ENCODE peak calls at places on chromosomes 16 and 17, in six cellular contexts. H is esophagus squamous epithelium, X is HCT116, O is H1, Q is ovary, N is heart left ventricle. E is an unnamed sample. For H3K9me3, the result is how much of the 10 kb centered on the place peaks cover.

GRCh38 chr17:31387438-31387837 is 4.0 kb upstream of the RAB11FIP4 start:
- DNase-seq in H (no peak), X (no peak), O (no peak), Q (no peak), N (no peak), E (no peak)

GRCh38 chr17:65020284-65020683 is 36.3 kb downstream of the GNA13 start:
- DNase-seq in H (no peak), X (no peak), O (no peak), Q (no peak), N (no peak), E (no peak)

GRCh38 chr17:65243838-65244237 is 106.7 kb downstream of the RGS9 start:
- DNase-seq in H (no peak), X (peak), O (no peak), Q (no peak), N (no peak), E (no peak)

GRCh38 chr17:73798111-73798748 is 154.0 kb upstream of the SDK2 start:
- DNase-seq in H (no peak), X (no peak), O (no peak), Q (no peak), N (no peak), E (no peak)

GRCh38 chr16:52408197-52408845 is 138.6 kb downstream of the TOX3 start:
- DNase-seq in H (no peak), X (no peak), O (no peak), Q (no peak), N (no peak), E (no peak)

GRCh38 chr17:40915199-40915661 is 22.2 kb downstream of the KRT23 start:
- DNase-seq in H (no peak), X (peak), O (no peak), Q (no peak), N (no peak), E (no peak)

GRCh38 chr16:19555938-19556778 is 655 bp downstream of the VPS35L start:
- DNase-seq in H (no peak), X (peak), O (peak), Q (no peak), N (no peak), E (no peak)

GRCh38 chr17:27379863-27380533 is 76.2 kb upstream of the KSR1 start:
- DNase-seq in H (no peak), X (no peak), O (no peak), Q (peak), N (peak), E (peak)

GRCh38 chr16:14961405-14962186 is 13.2 kb upstream of the PDXDC1 start:
- DNase-seq in H (no peak), X (no peak), O (no peak), Q (no peak), N (no peak), E (no peak)

GRCh38 chr17:62794666-62794971 is 13.5 kb downstream of the MARCHF10 start:
- DNase-seq in H (no peak), X (no peak), O (no peak), Q (no peak), N (no peak), E (no peak)

GRCh38 chr17:57262557-57262956 is 6.2 kb downstream of the MSI2 start:
- DNase-seq in H (no peak), X (no peak), O (no peak), Q (no peak), N (no peak), E (no peak)

DNA sequence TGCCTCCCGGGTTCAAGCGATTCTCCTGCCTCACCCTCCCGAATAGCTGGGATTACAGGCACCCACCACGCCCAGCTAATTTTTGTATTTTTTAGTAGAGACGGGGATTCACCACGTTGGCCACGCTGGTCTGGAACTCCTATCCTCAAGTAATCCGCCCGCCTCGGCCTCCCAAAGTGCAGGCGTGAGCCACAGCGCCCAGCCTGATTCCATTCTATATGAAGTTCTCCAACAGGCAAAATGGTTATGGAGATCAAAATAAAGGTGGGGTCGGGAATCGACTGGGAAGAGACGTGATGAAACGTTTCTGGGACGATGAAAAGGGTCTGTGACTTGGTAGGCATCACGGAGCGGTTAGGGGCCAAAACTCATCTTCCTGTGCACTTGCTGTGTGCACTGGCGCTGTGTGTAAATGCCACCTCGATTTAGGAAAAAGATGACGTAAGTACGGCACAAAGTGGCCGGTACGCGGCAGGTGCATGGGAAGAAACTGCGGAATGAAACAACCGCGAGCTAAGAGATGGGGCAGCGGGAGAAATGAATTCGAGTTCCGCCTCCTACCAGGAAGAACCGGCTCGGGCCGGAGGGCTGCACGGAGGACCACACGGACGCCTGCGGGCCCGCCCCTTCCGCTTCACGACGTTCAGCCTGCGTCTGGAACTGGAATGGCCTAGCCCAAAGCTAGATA is 1.6 kb downstream of the TP53 start:
- DNase-seq in H (peak), X (peak), O (no peak), Q (peak), N (peak), E (peak)
- TF ChIP-seq POLR2A in H (peak), X (no peak), O (peak), Q (peak), N (peak), E (peak)

GRCh38 chr17:9810100-9810949 is 11.6 kb downstream of the GSG1L2 start:
- DNase-seq in H (no peak), X (no peak), O (no peak), Q (no peak), N (no peak), E (no peak)

GRCh38 chr17:9814337-9814945 is 7.4 kb downstream of the GSG1L2 start:
- DNase-seq in H (no peak), X (no peak), O (no peak), Q (no peak), N (no peak), E (no peak)

GRCh38 chr17:9811086-9811485 is 10.8 kb downstream of the GSG1L2 start:
- DNase-seq in H (no peak), X (no peak), O (no peak), Q (no peak), N (no peak), E (no peak)

GRCh38 chr17:9811537-9811936 is 10.3 kb downstream of the GSG1L2 start:
- DNase-seq in H (no peak), X (no peak), O (no peak), Q (no peak), N (no peak), E (no peak)

GRCh38 chr17:9813166-9813565 is 8.7 kb downstream of the GSG1L2 start:
- DNase-seq in H (no peak), X (no peak), O (no peak), Q (no peak), N (no peak), E (no peak)
- H3K9me3 ChIP-seq in H (under half), X (under half), O (under half), Q (under half), N (under half), E (under half)

DNA sequence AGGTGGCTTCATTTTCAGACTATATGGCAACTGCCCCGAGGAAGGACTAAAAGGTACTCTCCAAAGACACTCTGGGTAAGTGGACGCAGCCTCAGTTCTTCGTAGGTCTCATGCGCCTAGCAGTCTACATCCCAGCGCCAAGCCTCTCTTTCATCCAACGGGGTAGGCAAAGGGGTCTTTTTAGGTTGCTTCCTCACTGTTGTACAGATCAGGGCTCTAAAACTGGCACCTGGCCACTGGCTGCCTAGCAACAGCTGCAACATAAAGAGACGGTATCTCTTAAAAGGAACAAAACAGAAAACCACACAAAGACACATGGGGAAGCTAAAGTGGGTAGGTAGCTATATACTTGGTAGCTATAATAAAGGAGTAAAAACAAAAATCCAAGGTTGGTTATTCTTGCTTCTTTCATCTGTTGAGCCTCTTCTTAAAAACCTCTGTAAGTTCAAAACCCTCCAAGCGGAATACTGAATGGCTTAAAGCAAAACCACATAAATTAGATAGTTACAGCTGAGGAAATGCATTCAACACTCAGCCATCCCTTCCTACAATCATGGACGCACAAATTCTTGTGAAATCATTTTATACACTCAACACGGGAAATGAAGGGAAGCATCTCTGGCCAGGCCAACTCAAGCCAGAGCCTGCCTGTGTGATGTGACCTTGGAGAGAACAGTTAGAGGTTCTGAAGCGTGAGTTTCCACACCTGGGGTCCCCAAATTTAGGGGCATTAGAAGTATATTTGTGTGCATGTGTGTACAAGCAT is 22.7 kb downstream of the CYTH1 start:
- DNase-seq in H (no peak), X (no peak), O (no peak), Q (peak), N (peak), E (no peak)
- H3K4me3 ChIP-seq in H (no peak), X (no peak), O (no peak), Q (no peak), N (no peak), E (no peak)

GRCh38 chr17:4710693-4711634 is 532 bp downstream of the ARRB2 start:
- DNase-seq in H (no peak), X (no peak), O (no peak), Q (no peak), N (peak), E (no peak)
- TF ChIP-seq POLR2A in H (peak), X (peak), O (no peak), Q (no peak), N (no peak), E (no peak)

GRCh38 chr16:34743115-34743514 is 1283.7 kb downstream of the TP53TG3F start:
- DNase-seq in H (no peak), X (no peak), O (no peak), Q (no peak), N (no peak), E (no peak)
- H3K9me3 ChIP-seq in H (half or more), X (under half), O (under half), Q (under half), N (under half), E (half or more)

GRCh38 chr17:77425791-77426641 is 285.2 kb downstream of the SEC14L1 start:
- DNase-seq in H (no peak), X (no peak), O (no peak), Q (peak), N (peak), E (no peak)
- H3K4me3 ChIP-seq in H (no peak), X (no peak), O (no peak), Q (no peak), N (no peak), E (no peak)

GRCh38 chr16:58026139-58026704 is 668 bp downstream of the MMP15 start:
- DNase-seq in H (no peak), X (no peak), O (no peak), Q (peak), N (peak), E (no peak)

GRCh38 chr16:58024673-58025350 is 742 bp upstream of the MMP15 start:
- DNase-seq in H (no peak), X (peak), O (no peak), Q (no peak), N (peak), E (no peak)

GRCh38 chr16:58024347-58024672 is 1.2 kb upstream of the MMP15 start:
- DNase-seq in H (no peak), X (no peak), O (no peak), Q (no peak), N (no peak), E (no peak)

GRCh38 chr16:58026705-58027340 is 1.3 kb downstream of the MMP15 start:
- DNase-seq in H (no peak), X (no peak), O (no peak), Q (no peak), N (no peak), E (no peak)

DNA sequence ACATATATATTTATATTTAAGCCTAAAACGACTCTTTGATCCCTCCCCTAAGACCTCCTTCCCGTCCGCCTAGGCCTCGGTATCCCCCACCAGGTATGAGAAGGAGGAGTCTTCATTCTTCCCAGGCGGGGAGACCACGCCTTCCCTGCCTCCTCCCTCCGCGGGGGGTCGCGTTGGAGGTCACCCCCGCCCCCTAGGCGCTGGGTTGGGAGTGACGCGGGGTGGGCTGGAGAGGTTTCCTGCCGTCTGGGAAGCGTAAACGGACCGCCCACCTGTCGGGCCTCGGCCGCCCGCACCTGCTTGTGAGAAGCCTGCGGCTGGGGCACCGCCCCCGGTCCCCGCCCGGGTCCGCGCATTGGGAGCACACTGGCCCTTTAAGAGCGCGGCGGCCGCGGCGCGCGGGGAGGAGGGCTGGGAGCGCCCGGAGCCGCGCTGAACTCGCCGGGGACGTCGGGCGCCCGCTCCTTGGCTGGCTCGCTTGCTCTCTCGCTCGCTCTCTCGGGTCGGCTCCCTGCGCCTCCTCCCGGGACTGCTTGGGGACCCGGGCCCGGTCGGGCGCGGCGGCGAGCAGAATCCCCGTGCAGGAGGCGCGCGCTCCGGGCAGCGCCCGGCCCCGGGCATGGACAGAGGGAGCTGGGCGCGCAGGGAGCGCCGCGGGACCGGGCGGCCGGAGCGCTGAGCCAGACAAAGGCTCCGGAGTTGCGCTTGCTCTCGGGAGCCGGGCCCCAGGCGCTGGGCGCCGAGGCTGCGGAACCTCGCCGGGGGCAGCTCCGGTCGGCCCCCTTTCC is at the start of gene MMP15:
- DNase-seq in H (peak), X (peak), O (peak), Q (peak), N (peak), E (no peak)
- TF ChIP-seq POLR2A in H (no peak), X (peak), O (no peak), Q (no peak), N (peak), E (no peak)

GRCh38 chr17:59561042-59561441 is 4.4 kb upstream of the DHX40 start:
- DNase-seq in H (no peak), X (peak), O (no peak), Q (no peak), N (no peak), E (no peak)
- H3K9me3 ChIP-seq in H (under half), X (under half), O (under half), Q (under half), N (under half), E (under half)

DNA sequence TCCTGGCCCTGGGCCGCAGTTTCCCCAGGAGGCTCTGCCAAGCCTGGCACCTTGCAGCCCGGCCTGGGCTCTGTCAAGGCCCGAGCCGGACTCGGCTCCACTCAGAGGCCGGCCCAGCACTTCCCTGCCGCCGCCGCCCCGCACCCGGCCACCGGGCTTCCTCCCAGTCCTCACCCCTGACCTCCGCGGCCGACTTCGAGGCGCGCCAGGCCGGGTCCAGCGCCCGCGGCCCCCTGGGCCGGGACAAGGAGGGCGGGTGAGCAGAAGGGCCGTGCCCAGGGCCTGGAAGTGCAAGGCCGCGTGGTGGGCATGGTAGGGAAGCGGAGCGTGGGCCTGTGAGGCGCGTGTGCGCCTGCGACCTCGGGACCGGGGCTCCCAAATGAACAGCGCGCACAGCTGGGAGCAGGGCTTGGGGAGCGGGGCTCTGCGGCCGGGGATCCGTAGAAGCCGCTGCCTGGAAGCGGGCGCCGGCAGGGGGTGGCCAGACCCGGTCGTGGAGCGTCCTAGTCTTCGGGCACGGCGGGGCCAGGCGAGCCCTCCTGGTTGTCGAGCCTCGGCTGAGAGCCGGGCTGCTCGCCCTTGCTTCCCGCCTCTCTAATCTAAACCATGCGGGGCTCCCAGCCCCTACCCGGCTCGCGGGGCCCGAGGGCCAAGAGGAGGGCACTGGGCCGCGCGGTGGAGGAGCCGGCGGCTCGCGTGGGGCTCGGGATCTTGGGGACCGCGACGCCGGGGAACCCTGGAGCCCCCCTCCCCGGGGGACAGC is 503 bp upstream of the TBX4 start:
- DNase-seq in H (no peak), X (no peak), O (no peak), Q (no peak), N (no peak), E (no peak)
- H3K4me3 ChIP-seq in H (no peak), X (no peak), O (peak), Q (no peak), N (peak), E (peak)

GRCh38 chr17:81309140-81309858 is 14.2 kb upstream of the SLC38A10 start:
- DNase-seq in H (no peak), X (peak), O (no peak), Q (no peak), N (peak), E (peak)
- TF ChIP-seq POLR2A in H (no peak), X (peak), O (no peak), Q (no peak), N (peak), E (peak)

E was measured in tibial nerve.